ENCODE peak calls at places on chromosome 21, in seven cellular contexts. O is endodermal cell, K is neural progenitor cell, J is mucosa of descending colon, U is thoracic aorta, S is lower lobe of right lung, F is Calu3. L is an unnamed sample.

GRCh38 chr21:31622397-31622796 is 37.1 kb upstream of the SOD1 start:
- DNase-seq in F (no peak), O (no peak), J (no peak), U (no peak), K (no peak), S (no peak), L (no peak)

GRCh38 chr21:20259035-20259867 is 739.0 kb upstream of the NCAM2 start:
- DNase-seq in S (no peak), J (no peak), O (no peak), F (no peak), U (no peak), K (no peak), L (no peak)

GRCh38 chr21:36260030-36260787 is 59.8 kb upstream of the MORC3 start:
- DNase-seq in F (peak), U (no peak), J (peak), S (no peak), O (peak), K (peak), L (no peak)

GRCh38 chr21:31181089-31181757 is 142.9 kb upstream of the KRTAP19-8 start:
- DNase-seq in F (no peak), K (no peak), U (no peak), O (no peak), J (no peak), S (no peak), L (no peak)

GRCh38 chr21:31612889-31613785 is 46.4 kb upstream of the SOD1 start:
- DNase-seq in K (peak), S (peak), J (no peak), O (no peak), U (no peak), F (no peak), L (no peak)

GRCh38 chr21:14259669-14260458 is 43.9 kb downstream of the RBM11 start:
- DNase-seq in K (peak), O (no peak), J (peak), F (no peak), U (no peak), S (no peak), L (no peak)

GRCh38 chr21:29726061-29726460 is 213.7 kb downstream of the GRIK1 start:
- DNase-seq in O (no peak), S (no peak), F (no peak), K (no peak), U (no peak), J (no peak), L (no peak)

GRCh38 chr21:15841856-15842564 is 112.2 kb downstream of the USP25 start:
- DNase-seq in J (no peak), O (no peak), U (no peak), K (no peak), F (no peak), S (no peak), L (no peak)

GRCh38 chr21:46478910-46479309 is 20.2 kb downstream of the DIP2A start:
- DNase-seq in J (no peak), O (no peak), F (no peak), U (no peak), S (no peak), K (no peak), L (no peak)

GRCh38 chr21:28193189-28193588 is 799.5 kb downstream of the LTN1 start:
- DNase-seq in O (no peak), F (no peak), S (no peak), J (no peak), U (no peak), K (no peak), L (no peak)

GRCh38 chr21:31530364-31530763 is 129.1 kb upstream of the SOD1 start:
- DNase-seq in O (no peak), K (no peak), F (no peak), S (no peak), U (no peak), J (no peak), L (no peak)

GRCh38 chr21:14567557-14568279 is 21.6 kb upstream of the SAMSN1 start:
- DNase-seq in J (no peak), K (no peak), F (no peak), O (no peak), U (no peak), S (no peak), L (no peak)

GRCh38 chr21:28775071-28775470 is 217.6 kb downstream of the LTN1 start:
- DNase-seq in U (no peak), K (no peak), J (no peak), F (no peak), O (no peak), S (no peak), L (no peak)

GRCh38 chr21:39094087-39094785 is 89.0 kb downstream of the PSMG1 start:
- DNase-seq in S (no peak), F (no peak), K (no peak), J (no peak), U (no peak), O (no peak), L (no peak)

GRCh38 chr21:17351766-17352165 is 161.1 kb upstream of the CXADR start:
- DNase-seq in F (no peak), J (no peak), O (no peak), K (no peak), S (no peak), U (no peak), L (no peak)

GRCh38 chr21:28906236-28906635 is 86.4 kb downstream of the LTN1 start:
- DNase-seq in J (no peak), O (no peak), K (no peak), U (no peak), F (no peak), S (no peak), L (no peak)

GRCh38 chr21:31387560-31388186 is 43.6 kb upstream of the TIAM1 start:
- DNase-seq in F (no peak), K (no peak), S (no peak), O (no peak), U (no peak), J (no peak), L (no peak)

GRCh38 chr21:15060776-15061175 is 4.0 kb downstream of the NRIP1 start:
- DNase-seq in U (no peak), O (no peak), K (no peak), J (no peak), S (no peak), F (no peak), L (no peak)

GRCh38 chr21:30839304-30839703 is 9.7 kb upstream of the KRTAP7-1 start:
- DNase-seq in K (peak), O (peak), S (no peak), F (no peak), J (no peak), U (no peak), L (no peak)

GRCh38 chr21:29005696-29006095 is 13.0 kb upstream of the LTN1 start:
- DNase-seq in F (no peak), J (no peak), K (no peak), S (no peak), U (no peak), O (no peak), L (no peak)

GRCh38 chr21:40284481-40284880 is 417.2 kb downstream of the PCP4 start:
- DNase-seq in J (no peak), F (no peak), S (no peak), U (no peak), O (no peak), K (no peak), L (no peak)

GRCh38 chr21:16488042-16488441 is 758.3 kb downstream of the USP25 start:
- DNase-seq in J (no peak), U (no peak), K (no peak), S (no peak), O (no peak), F (no peak), L (no peak)

GRCh38 chr21:31498985-31499384 is 154.9 kb upstream of the TIAM1 start:
- DNase-seq in J (no peak), K (no peak), O (no peak), F (no peak), U (no peak), S (no peak), L (no peak)

GRCh38 chr21:16307256-16307655 is 577.5 kb downstream of the USP25 start:
- DNase-seq in F (no peak), S (no peak), U (no peak), O (no peak), J (no peak), K (no peak), L (no peak)

GRCh38 chr21:46626536-46627302 is 8.8 kb upstream of the PRMT2 start:
- DNase-seq in S (no peak), K (no peak), U (no peak), O (no peak), J (no peak), F (no peak), L (no peak)

GRCh38 chr21:23660560-23660959 is 1946.7 kb downstream of the MRPL39 start:
- DNase-seq in O (no peak), F (no peak), U (no peak), K (no peak), J (no peak), S (no peak), L (no peak)

GRCh38 chr21:31117046-31117916 is 79.0 kb upstream of the KRTAP19-8 start:
- DNase-seq in U (no peak), O (peak), J (no peak), K (no peak), F (no peak), S (no peak), L (no peak)

GRCh38 chr21:22154579-22155274 is 1156.5 kb downstream of the NCAM2 start:
- DNase-seq in F (no peak), J (no peak), K (no peak), S (no peak), O (no peak), U (no peak), L (no peak)

GRCh38 chr21:29145354-29145782 is 14.9 kb downstream of the MAP3K7CL start:
- DNase-seq in S (no peak), F (peak), K (no peak), J (no peak), U (peak), O (no peak), L (no peak)

GRCh38 chr21:30340714-30341573 is 3.5 kb upstream of the KRTAP27-1 start:
- DNase-seq in J (peak), S (peak), F (peak), O (peak), U (no peak), K (peak), L (no peak)

GRCh38 chr21:31546402-31547155 is 112.9 kb upstream of the SOD1 start:
- DNase-seq in J (no peak), F (no peak), S (no peak), U (no peak), K (no peak), O (no peak), L (no peak)

GRCh38 chr21:46427516-46427915 is 31.2 kb upstream of the DIP2A start:
- DNase-seq in J (no peak), U (no peak), S (peak), F (no peak), O (no peak), K (no peak), L (peak)

GRCh38 chr21:36321325-36322082 is 1.5 kb downstream of the MORC3 start:
- DNase-seq in S (no peak), F (no peak), O (peak), K (peak), U (no peak), J (no peak), L (no peak)

GRCh38 chr21:31135536-31136184 is 97.4 kb upstream of the KRTAP19-8 start:
- DNase-seq in J (no peak), O (no peak), K (no peak), S (no peak), F (no peak), U (no peak), L (no peak)

GRCh38 chr21:38914531-38915385 is 109.0 kb downstream of the ETS2 start:
- DNase-seq in U (no peak), O (peak), J (no peak), F (no peak), S (no peak), K (no peak), L (no peak)

GRCh38 chr21:40622531-40622930 is 224.4 kb downstream of the DSCAM start:
- DNase-seq in F (no peak), S (no peak), K (no peak), O (no peak), J (no peak), U (no peak), L (no peak)

DNA sequence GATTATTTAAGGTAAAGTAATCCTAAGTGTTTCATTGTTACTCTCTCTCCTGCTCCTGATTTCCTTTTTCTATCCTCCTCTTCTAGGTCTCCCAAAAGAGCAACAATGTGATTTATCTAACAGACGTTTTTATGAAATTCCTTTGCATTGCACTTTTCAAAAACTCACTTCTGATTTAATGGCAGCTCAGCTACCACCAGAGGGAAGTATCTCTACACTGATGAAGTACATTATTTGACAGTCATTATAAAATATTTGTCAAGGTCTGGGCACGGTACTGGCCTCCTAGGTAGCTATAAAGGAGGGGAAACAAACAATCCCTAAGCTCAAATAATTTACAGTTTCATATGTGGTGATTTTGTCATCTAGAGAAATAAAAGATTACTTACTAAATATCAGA is 15.6 kb downstream of the TMPRSS15 start:
- DNase-seq in F (no peak), J (no peak), K (no peak), U (no peak), O (no peak), S (no peak), L (no peak)
- TF ChIP-seq CTCF in F (no peak), J (no peak), K (peak), U (no peak), O (peak), S (no peak), L (peak)

GRCh38 chr21:33587792-33588484 is 546 bp downstream of the DONSON start:
- DNase-seq in O (peak), K (peak), F (peak), J (peak), S (peak), U (no peak), L (no peak)
- TF ChIP-seq CTCF in O (no peak), K (no peak), F (no peak), J (no peak), S (no peak), U (no peak), L (peak)

GRCh38 chr21:32826317-32827167 is 55.0 kb upstream of the PAXBP1 start:
- DNase-seq in F (peak), K (peak), O (peak), U (no peak), J (peak), S (no peak), L (no peak)
- TF ChIP-seq CTCF in F (peak), K (peak), O (peak), U (peak), J (peak), S (peak), L (peak)

GRCh38 chr21:37435719-37436118 is 69.1 kb downstream of the DYRK1A start:
- DNase-seq in U (no peak), K (no peak), S (no peak), J (no peak), O (no peak), F (no peak), L (no peak)

GRCh38 chr21:37437376-37438080 is 71.0 kb downstream of the DYRK1A start:
- DNase-seq in U (no peak), J (no peak), K (no peak), S (no peak), F (no peak), O (no peak), L (no peak)

GRCh38 chr21:37433441-37433840 is 66.9 kb downstream of the DYRK1A start:
- DNase-seq in F (no peak), O (no peak), K (no peak), S (no peak), J (no peak), U (no peak), L (no peak)

GRCh38 chr21:37436180-37436579 is 69.6 kb downstream of the DYRK1A start:
- DNase-seq in U (no peak), S (no peak), J (no peak), O (no peak), K (no peak), F (no peak), L (no peak)

GRCh38 chr21:37435120-37435519 is 68.5 kb downstream of the DYRK1A start:
- DNase-seq in O (peak), F (no peak), J (peak), K (peak), S (no peak), U (no peak), L (no peak)
- TF ChIP-seq CTCF in O (no peak), F (no peak), J (no peak), K (no peak), S (no peak), U (no peak), L (no peak)

DNA sequence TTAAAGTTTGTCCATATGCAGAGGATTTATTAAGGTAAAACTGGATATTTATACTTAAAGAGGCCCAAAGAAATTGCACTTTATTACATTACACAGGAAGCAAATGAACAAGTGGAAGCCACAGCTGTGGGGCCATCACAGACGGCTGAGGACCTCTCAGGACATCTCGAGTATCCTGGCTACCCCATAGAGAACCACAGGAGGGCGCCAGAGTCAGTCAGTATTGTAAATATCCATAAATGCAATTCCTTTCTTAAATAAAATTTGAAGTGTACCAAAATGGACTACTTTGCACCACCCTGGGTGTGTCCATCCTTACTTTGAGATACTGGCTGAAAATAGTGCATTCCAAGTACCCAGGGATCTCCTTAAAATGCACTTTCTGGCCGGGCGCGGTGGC is 257.2 kb downstream of the MRPL39 start:
- DNase-seq in U (no peak), S (no peak), J (no peak), F (no peak), K (peak), O (peak), L (no peak)
- TF ChIP-seq CTCF in U (no peak), S (peak), J (no peak), F (no peak), K (peak), O (peak), L (peak)

GRCh38 chr21:26954591-26955214 is 12.2 kb downstream of the ADAMTS5 start:
- DNase-seq in O (no peak), J (no peak), U (no peak), F (no peak), K (no peak), S (no peak), L (no peak)
- TF ChIP-seq CTCF in O (no peak), J (no peak), U (no peak), F (no peak), K (no peak), S (no peak), L (no peak)

DNA sequence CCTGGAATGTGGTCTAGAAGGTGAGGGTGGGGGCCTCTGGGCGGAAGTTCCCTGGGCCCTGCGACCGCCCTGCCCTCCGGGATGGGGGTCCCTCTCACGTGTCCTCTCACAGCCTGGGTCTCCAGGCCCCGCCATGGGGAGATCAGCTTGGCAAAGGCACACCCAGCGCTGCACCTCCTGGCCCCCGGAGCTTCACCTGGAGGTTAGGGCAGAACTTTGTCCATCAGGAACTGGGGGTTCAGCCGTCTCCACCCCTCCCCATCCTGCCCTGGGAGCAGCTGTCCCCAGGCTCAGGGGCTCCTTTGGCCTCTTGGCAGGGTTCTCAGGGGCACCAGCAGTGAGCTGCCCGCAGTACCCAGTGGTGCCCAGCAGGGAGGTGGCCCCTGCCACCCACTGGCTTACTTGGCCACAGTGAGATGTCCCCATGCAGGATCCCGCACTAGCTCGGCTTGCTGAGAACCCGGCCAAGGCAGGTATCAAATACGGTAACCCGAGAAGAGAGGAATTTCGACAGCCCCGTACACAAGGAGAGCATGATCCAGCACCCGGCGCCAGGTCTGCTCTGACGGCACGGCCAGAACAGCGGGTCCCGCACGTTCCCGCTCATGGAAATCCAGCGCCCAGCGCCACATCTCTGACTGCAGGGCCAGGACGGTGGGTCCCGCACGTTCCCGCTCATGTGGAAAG is 36.7 kb downstream of the RRP1 start:
- DNase-seq in O (peak), K (peak), S (peak), F (no peak), J (no peak), U (no peak), L (peak)
- TF ChIP-seq CTCF in O (peak), K (peak), S (peak), F (no peak), J (no peak), U (peak), L (peak)

DNA sequence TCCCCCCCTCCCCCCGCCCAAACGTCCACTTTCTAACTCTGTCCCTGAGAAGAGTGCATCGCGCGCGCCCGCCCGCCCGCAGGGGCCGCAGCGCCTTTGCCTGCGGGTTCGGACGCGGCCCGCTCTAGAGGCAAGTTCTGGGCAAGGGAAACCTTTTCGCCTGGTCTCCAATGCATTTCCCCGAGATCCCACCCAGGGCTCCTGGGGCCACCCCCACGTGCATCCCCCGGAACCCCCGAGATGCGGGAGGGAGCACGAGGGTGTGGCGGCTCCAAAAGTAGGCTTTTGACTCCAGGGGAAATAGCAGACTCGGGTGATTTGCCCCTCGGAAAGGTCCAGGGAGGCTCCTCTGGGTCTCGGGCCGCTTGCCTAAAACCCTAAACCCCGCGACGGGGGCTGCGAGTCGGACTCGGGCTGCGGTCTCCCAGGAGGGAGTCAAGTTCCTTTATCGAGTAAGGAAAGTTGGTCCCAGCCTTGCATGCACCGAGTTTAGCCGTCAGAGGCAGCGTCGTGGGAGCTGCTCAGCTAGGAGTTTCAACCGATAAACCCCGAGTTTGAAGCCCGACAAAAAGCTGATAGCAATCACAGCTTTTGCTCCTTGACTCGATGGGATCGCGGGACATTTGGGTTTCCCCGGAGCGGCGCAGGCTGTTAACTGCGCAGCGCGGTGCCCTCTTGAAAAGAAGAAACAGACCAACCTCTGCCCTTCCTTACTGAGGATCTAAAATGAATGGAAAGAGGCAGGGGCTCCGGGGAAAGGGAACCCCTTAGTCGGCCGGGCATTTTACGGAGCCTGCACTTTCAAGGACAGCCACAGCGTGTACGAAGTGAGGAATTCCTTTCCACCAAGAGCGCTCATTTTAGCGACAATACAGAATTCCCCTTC is 158.1 kb downstream of the RUNX1 start:
- DNase-seq in J (peak), O (peak), F (peak), U (no peak), S (peak), K (peak), L (no peak)
- TF ChIP-seq CTCF in J (no peak), O (peak), F (no peak), U (no peak), S (no peak), K (no peak), L (no peak)

GRCh38 chr21:42164064-42164789 is 54.7 kb upstream of the ABCG1 start:
- DNase-seq in S (peak), U (no peak), F (peak), O (peak), K (peak), J (peak), L (no peak)
- TF ChIP-seq CTCF in S (peak), U (no peak), F (peak), O (peak), K (peak), J (peak), L (peak)